ENCODE peak calls at places on chromosomes 11 and 22, in seven cellular contexts. F is ovary, A is astrocyte of the cerebellum, G is HCT116, Z is left lung, D is adrenal gland, W is NB4. R is an unnamed sample.

GRCh38 chr22:20488946-20489345 is 6.6 kb downstream of the KLHL22 start:
- DNase-seq in Z (no peak), D (no peak), G (no peak), F (no peak), A (no peak), W (no peak), R (no peak)

GRCh38 chr11:114820621-114821020 is 142.3 kb downstream of the NXPE2 start:
- DNase-seq in G (no peak), A (no peak), D (no peak), Z (no peak), F (no peak), W (no peak), R (no peak)

GRCh38 chr22:40289991-40290459 is 56.3 kb upstream of the ADSL start:
- DNase-seq in F (no peak), G (no peak), Z (no peak), W (no peak), A (no peak), D (no peak), R (no peak)

GRCh38 chr22:33601062-33601461 is 319.2 kb downstream of the LARGE1 start:
- DNase-seq in A (no peak), Z (no peak), F (no peak), D (no peak), W (no peak), G (no peak), R (no peak)

GRCh38 chr11:47148903-47149535 is 27.7 kb downstream of the ARFGAP2 start:
- DNase-seq in Z (no peak), D (no peak), A (no peak), W (no peak), F (no peak), G (no peak), R (no peak)

GRCh38 chr11:83571301-83571700 is 285.1 kb upstream of the CCDC90B start:
- DNase-seq in Z (no peak), G (no peak), D (no peak), F (no peak), W (no peak), A (no peak), R (no peak)

GRCh38 chr11:19493446-19493845 is 219.2 kb upstream of the NAV2 start:
- DNase-seq in Z (no peak), W (peak; percentile 14), G (no peak), D (no peak), F (no peak), A (no peak), R (no peak)

GRCh38 chr11:118476676-118477075 is 40.4 kb downstream of the KMT2A start:
- DNase-seq in G (no peak), W (no peak), F (no peak), Z (no peak), A (no peak), D (no peak), R (no peak)

GRCh38 chr11:98062714-98063113 is 958.0 kb upstream of the CNTN5 start:
- DNase-seq in G (no peak), W (no peak), F (no peak), A (no peak), D (no peak), Z (no peak), R (no peak)

GRCh38 chr11:124322356-124322755 is 2.4 kb upstream of the OR8D2 start:
- DNase-seq in Z (no peak), G (no peak), D (no peak), W (no peak), F (no peak), A (no peak), R (no peak)

GRCh38 chr11:92738281-92738680 is 231.2 kb upstream of the MTNR1B start:
- DNase-seq in G (no peak), D (no peak), F (no peak), W (no peak), Z (no peak), A (no peak), R (no peak)

GRCh38 chr11:92739020-92739419 is 230.4 kb upstream of the MTNR1B start:
- DNase-seq in W (no peak), F (no peak), D (peak; percentile 14), Z (no peak), A (no peak), G (no peak), R (no peak)

GRCh38 chr11:92740251-92740650 is 229.2 kb upstream of the MTNR1B start:
- DNase-seq in Z (no peak), G (no peak), F (no peak), A (no peak), W (no peak), D (no peak), R (no peak)

GRCh38 chr11:92735039-92735438 is 234.4 kb upstream of the MTNR1B start:
- DNase-seq in F (no peak), A (no peak), W (peak; percentile 15), Z (no peak), G (no peak), D (no peak), R (no peak)
- TF ChIP-seq CTCF in F (no peak), A (peak; percentile 50), W (peak; percentile 57), Z (no peak), G (peak; percentile 45), D (no peak), R (no peak)

GRCh38 chr11:1867381-1867780 is 14.5 kb downstream of the LSP1 start:
- DNase-seq in F (no peak), Z (no peak), D (no peak), W (no peak), G (no peak), A (no peak), R (no peak)

GRCh38 chr11:1869427-1870325 is 16.8 kb downstream of the LSP1 start:
- DNase-seq in G (no peak), F (no peak), D (no peak), Z (no peak), A (no peak), W (no peak), R (no peak)

GRCh38 chr11:1868056-1868635 is 15.3 kb downstream of the LSP1 start:
- DNase-seq in A (no peak), Z (no peak), G (no peak), F (no peak), D (no peak), W (no peak), R (no peak)

GRCh38 chr11:1870326-1870696 is 17.4 kb downstream of the LSP1 start:
- DNase-seq in Z (no peak), A (no peak), G (no peak), W (no peak), F (no peak), D (no peak), R (no peak)

DNA sequence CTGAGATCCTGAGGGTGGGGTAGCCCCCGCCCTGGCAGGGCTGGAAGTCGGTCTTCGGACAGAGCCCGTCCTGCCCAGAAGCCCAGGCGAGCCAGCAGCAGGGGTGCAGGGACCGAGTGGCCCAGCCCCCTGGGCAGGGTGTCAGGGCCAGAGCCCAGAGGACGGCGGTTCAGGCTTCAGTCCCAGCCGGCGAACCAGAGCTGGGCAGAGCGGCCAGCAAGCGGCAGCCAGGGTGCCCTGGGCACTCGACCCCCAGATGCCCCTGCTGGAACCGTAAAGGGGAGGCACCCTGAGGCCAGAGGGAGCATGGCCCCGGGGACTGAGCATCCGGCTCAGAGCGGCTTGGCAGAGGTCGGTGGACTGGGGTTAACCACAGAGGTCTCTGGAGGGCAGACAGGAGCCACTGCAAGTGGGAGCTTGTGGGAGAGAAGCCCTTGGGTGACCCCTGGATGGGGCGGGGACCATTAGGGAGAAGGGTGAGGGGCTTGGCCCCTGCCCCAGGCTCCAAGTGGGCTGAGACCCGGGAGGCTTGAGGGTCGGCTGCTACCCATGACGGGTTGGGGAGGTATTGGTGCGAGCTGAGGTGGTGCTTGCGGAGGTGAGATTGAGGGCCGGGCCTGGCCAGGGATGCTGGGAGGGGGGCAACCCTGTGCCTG is 15.9 kb downstream of the LSP1 start:
- DNase-seq in Z (no peak), F (no peak), G (no peak), W (peak; percentile 44), A (no peak), D (no peak), R (no peak)
- H3K4me3 ChIP-seq in Z (no peak overlapping the region), F (peak overlapping the region; percentile 11), G (no peak overlapping the region), W (no peak overlapping the region), A (no peak overlapping the region), D (no peak overlapping the region), R (peak overlapping the region; percentile 7)

GRCh38 chr22:30226192-30226832 is 20.2 kb downstream of the LIF start:
- DNase-seq in Z (no peak), D (no peak), G (no peak), A (no peak), W (no peak), F (no peak), R (no peak)

GRCh38 chr22:30223303-30223702 is 23.3 kb downstream of the LIF start:
- DNase-seq in W (peak; percentile 48), G (no peak), A (no peak), F (no peak), D (no peak), Z (no peak), R (no peak)

GRCh38 chr22:30225220-30225922 is 21.2 kb downstream of the LIF start:
- DNase-seq in F (no peak), W (no peak), G (no peak), A (no peak), Z (no peak), D (no peak), R (no peak)

GRCh38 chr22:30222321-30222720 is 24.2 kb downstream of the LIF start:
- DNase-seq in W (no peak), F (no peak), G (no peak), Z (no peak), D (no peak), A (no peak), R (no peak)

GRCh38 chr22:30224161-30224857 is 22.2 kb downstream of the LIF start:
- DNase-seq in Z (no peak), A (no peak), F (no peak), W (peak; percentile 30), D (no peak), G (peak; percentile 89), R (no peak)
- TF ChIP-seq CTCF in Z (no peak), A (no peak), F (no peak), W (no peak), D (no peak), G (peak; percentile 20), R (no peak)

GRCh38 chr22:44494497-44494896 is 3.5 kb downstream of the RTL6 start:
- DNase-seq in G (no peak), W (no peak), A (no peak), Z (no peak), F (no peak), D (no peak), R (no peak)

GRCh38 chr22:44495629-44496028 is 2.4 kb downstream of the RTL6 start:
- DNase-seq in F (no peak), D (no peak), Z (no peak), A (no peak), G (no peak), W (no peak), R (no peak)

GRCh38 chr22:44491666-44492405 is 6.2 kb downstream of the RTL6 start:
- DNase-seq in G (no peak), W (no peak), Z (no peak), D (no peak), F (no peak), A (no peak), R (no peak)

GRCh38 chr22:44496305-44496704 is 1.7 kb downstream of the RTL6 start:
- DNase-seq in D (peak; percentile 18), W (no peak), G (no peak), Z (no peak), F (no peak), A (no peak), R (no peak)

DNA sequence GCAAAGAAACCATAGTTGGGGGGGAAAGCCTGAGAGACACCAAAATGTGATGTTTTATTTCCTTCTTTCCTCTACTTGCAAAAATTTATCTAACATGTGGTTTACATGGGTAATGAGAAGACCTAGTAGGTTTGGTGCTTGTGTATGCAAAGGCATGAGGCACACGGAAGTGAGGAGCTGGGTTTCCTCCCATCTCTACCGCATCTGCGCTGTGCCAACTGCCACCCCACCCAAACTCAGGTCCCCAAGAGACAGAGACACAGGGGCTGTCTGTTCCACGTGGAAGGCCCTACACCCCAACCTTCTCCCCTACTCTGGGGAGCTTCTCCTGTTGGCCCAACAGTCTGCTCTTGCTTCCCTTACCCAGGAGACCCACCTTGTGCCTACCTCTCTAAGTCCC is 4.8 kb downstream of the RTL6 start:
- DNase-seq in A (no peak), F (no peak), D (no peak), Z (no peak), G (no peak), W (no peak), R (no peak)
- H3K4me3 ChIP-seq in A (no peak overlapping the region), F (no peak overlapping the region), D (no peak overlapping the region), Z (no peak overlapping the region), G (no peak overlapping the region), W (no peak overlapping the region), R (no peak overlapping the region)